ENCODE peak calls at places on chromosome 21, in four cellular contexts. F is cardiac muscle cell; H is naive thymus-derived CD4-positive, alpha-beta T cell; K is PC-3. Y is an unnamed sample.

GRCh38 chr21:14213164-14213563 is 2.4 kb upstream of the LIPI start:
- DNase-seq in F (no peak), H (no peak), K (no peak), Y (no peak)

GRCh38 chr21:46599251-46599572 is 5.7 kb downstream of the S100B start:
- DNase-seq in F (peak; percentile 93), H (no peak), K (no peak), Y (peak; percentile 94)

GRCh38 chr21:25456672-25457071 is 150.6 kb downstream of the MRPL39 start:
- DNase-seq in F (peak; percentile 1), H (no peak), K (peak; percentile 52), Y (no peak)

GRCh38 chr21:46203203-46203600 is 18.9 kb upstream of the SPATC1L start:
- DNase-seq in F (no peak), H (no peak), K (no peak), Y (no peak)

GRCh38 chr21:14545906-14546480 is at the start of gene SAMSN1:
- DNase-seq in F (peak; percentile 35), H (peak; percentile 80), K (peak; percentile 47), Y (no peak)

GRCh38 chr21:35593000-35593502 is 467.3 kb downstream of the SETD4 start:
- DNase-seq in F (peak; percentile 62), H (no peak), K (peak; percentile 42), Y (no peak)

GRCh38 chr21:27817061-27817460 is 850.2 kb upstream of the ADAMTS5 start:
- DNase-seq in F (peak; percentile 82), H (no peak), K (no peak), Y (no peak)

GRCh38 chr21:36773111-36773510 is 74.2 kb downstream of the SIM2 start:
- DNase-seq in F (peak; percentile 87), H (no peak), K (peak; percentile 82), Y (peak; percentile 55)

GRCh38 chr21:42056468-42056867 is 14.6 kb upstream of the UMODL1 start:
- DNase-seq in F (no peak), H (no peak), K (peak; percentile 58), Y (no peak)

GRCh38 chr21:46125846-46126301 is 28.0 kb downstream of the COL6A2 start:
- DNase-seq in F (no peak), H (peak; percentile 6), K (no peak), Y (no peak)

GRCh38 chr21:42865361-42866160 is 13.8 kb downstream of the WDR4 start:
- DNase-seq in F (no peak), H (no peak), K (no peak), Y (no peak)

GRCh38 chr21:14617040-14617393 is 70.9 kb upstream of the SAMSN1 start:
- DNase-seq in F (no peak), H (no peak), K (no peak), Y (no peak)

GRCh38 chr21:15051652-15052554 is 12.9 kb downstream of the NRIP1 start:
- DNase-seq in F (peak; percentile 53), H (no peak), K (peak; percentile 61), Y (no peak)

GRCh38 chr21:31457675-31458074 is 113.6 kb upstream of the TIAM1 start:
- DNase-seq in F (no peak), H (no peak), K (no peak), Y (no peak)

GRCh38 chr21:38985423-38986378 is 180.0 kb downstream of the ETS2 start:
- DNase-seq in F (peak; percentile 97), H (no peak), K (no peak), Y (no peak)

GRCh38 chr21:15283789-15284188 is 219.0 kb upstream of the NRIP1 start:
- DNase-seq in F (no peak), H (no peak), K (no peak), Y (no peak)

GRCh38 chr21:15015622-15016471 is 49.0 kb downstream of the NRIP1 start:
- DNase-seq in F (peak; percentile 59), H (no peak), K (peak; percentile 79), Y (no peak)

GRCh38 chr21:37568916-37569315 is 202.3 kb downstream of the DYRK1A start:
- DNase-seq in F (no peak), H (no peak), K (no peak), Y (no peak)

GRCh38 chr21:31557421-31557955 is 102.0 kb upstream of the SOD1 start:
- DNase-seq in F (no peak), H (no peak), K (no peak), Y (no peak)

GRCh38 chr21:24988941-24989340 is 618.3 kb downstream of the MRPL39 start:
- DNase-seq in F (no peak), H (no peak), K (no peak), Y (no peak)

GRCh38 chr21:42760977-42761751 is 107.7 kb downstream of the PDE9A start:
- DNase-seq in F (no peak), H (no peak), K (no peak), Y (peak; percentile 66)

GRCh38 chr21:25791321-25791720 is 56.5 kb downstream of the GABPA start:
- DNase-seq in F (no peak), H (no peak), K (peak; percentile 21), Y (peak; percentile 7)

GRCh38 chr21:34077888-34078287 is 4.5 kb downstream of the MRPS6 start:
- DNase-seq in F (no peak), H (no peak), K (no peak), Y (no peak)
- H3K9me3 ChIP-seq in F (no peaks in the 10 kb centered on the region), H (no peaks in the 10 kb centered on the region), K (no peaks in the 10 kb centered on the region), Y (no peaks in the 10 kb centered on the region)

DNA sequence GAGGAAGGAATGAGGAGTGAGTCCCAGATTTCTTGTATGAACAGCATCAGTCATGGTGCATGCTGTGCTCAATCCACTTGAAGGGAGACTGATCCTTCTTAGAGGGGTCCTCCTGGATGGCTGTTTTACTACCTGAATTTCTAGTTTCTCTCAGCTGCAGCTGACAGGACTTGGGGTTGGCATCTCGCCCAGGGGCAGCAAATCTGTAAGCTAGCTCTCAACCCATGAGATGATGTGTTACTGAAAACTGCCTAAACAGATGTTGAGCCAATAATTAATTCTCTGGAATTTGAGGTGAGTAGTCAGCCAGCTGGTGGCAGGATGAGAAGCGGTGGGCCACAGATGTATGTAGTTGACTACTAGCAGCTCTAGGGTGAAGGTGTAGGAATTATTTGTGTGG is 19.6 kb downstream of the BACH1 start:
- DNase-seq in F (peak; percentile 38), H (no peak), K (no peak), Y (no peak)
- H3K9me3 ChIP-seq in F (no peaks in the 10 kb centered on the region), H (no peaks in the 10 kb centered on the region), K (no peaks in the 10 kb centered on the region), Y (no peaks in the 10 kb centered on the region)

GRCh38 chr21:44437371-44437695 is 18.0 kb upstream of the LRRC3 start:
- DNase-seq in F (no peak), H (no peak), K (no peak), Y (no peak)

GRCh38 chr21:44439211-44439600 is 16.1 kb upstream of the LRRC3 start:
- DNase-seq in F (no peak), H (no peak), K (no peak), Y (no peak)

GRCh38 chr21:44436958-44437357 is 18.4 kb upstream of the LRRC3 start:
- DNase-seq in F (no peak), H (no peak), K (no peak), Y (no peak)

GRCh38 chr21:44438531-44439210 is 16.6 kb upstream of the LRRC3 start:
- DNase-seq in F (no peak), H (no peak), K (no peak), Y (no peak)

GRCh38 chr21:44437696-44438431 is 17.4 kb upstream of the LRRC3 start:
- DNase-seq in F (no peak), H (no peak), K (no peak), Y (no peak)
- H3K9me3 ChIP-seq in F (no peaks in the 10 kb centered on the region), H (no peaks in the 10 kb centered on the region), K (no peaks in the 10 kb centered on the region), Y (no peaks in the 10 kb centered on the region)

GRCh38 chr21:18461743-18462142 is 58.2 kb upstream of the TMPRSS15 start:
- DNase-seq in F (no peak), H (no peak), K (no peak), Y (no peak)
- H3K9me3 ChIP-seq in F (no peaks in the 10 kb centered on the region), H (no peaks in the 10 kb centered on the region), K (peaks cover 4% of the 10 kb centered on the region), Y (peaks cover 58% of the 10 kb centered on the region)

GRCh38 chr21:10539956-10540355 is 18.6 kb downstream of the TPTE start:
- DNase-seq in F (no peak), H (no peak), K (no peak), Y (no peak)
- H3K9me3 ChIP-seq in F (peaks cover 10% of the 10 kb centered on the region), H (no peaks in the 10 kb centered on the region), K (peaks cover 34% of the 10 kb centered on the region), Y (peaks cover 92% of the 10 kb centered on the region)

DNA sequence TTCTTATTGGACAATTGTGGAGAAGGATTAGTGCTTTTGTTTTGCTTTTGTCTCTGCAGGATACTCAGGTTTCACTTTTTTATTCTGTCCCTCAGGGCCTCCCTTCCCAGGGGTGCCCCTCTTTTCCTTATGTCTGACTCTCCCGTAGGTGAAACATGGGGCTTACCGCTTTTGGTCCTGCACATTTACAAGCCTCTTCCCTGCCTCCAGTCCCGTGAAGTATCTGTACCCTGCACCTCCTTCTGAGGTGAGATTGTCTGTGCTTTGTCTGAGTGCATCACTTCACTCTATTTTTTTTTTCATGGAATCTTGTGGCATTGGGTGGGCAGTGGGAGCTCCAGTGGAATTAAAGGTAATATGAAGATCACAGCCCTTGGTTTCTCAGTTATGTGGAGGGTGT is 758.1 kb upstream of the TPTE start:
- DNase-seq in F (no peak), H (no peak), K (no peak), Y (no peak)
- H3K9me3 ChIP-seq in F (peaks cover 30% of the 10 kb centered on the region), H (no peaks in the 10 kb centered on the region), K (peaks cover 63% of the 10 kb centered on the region), Y (peaks cover 92% of the 10 kb centered on the region)